ENCODE peak calls at places on chromosome 7, in nine cellular contexts. One of them, this sample, is unnamed. For H3K36me3, the result is how much of the 10 kb centered on the place peaks cover.

GRCh38 chr7:1579481-1580421 is 9.9 kb upstream of the PSMG3 start:
- DNase-seq in neuronal stem cell: peak
- DNase-seq in uterus: peak
- DNase-seq in CD8-positive, alpha-beta memory T cell: peak
- DNase-seq in naive thymus-derived CD4-positive, alpha-beta T cell: peak
- DNase-seq in H7: peak
- DNase-seq in IMR-90: peak
- DNase-seq in mucosa of descending colon: no peak
- DNase-seq in iPS DF 6.9: peak
- DNase-seq in this sample: peak

GRCh38 chr7:151849008-151849878 is 27.7 kb downstream of the PRKAG2 start:
- DNase-seq in neuronal stem cell: no peak
- DNase-seq in uterus: no peak
- DNase-seq in CD8-positive, alpha-beta memory T cell: no peak
- DNase-seq in naive thymus-derived CD4-positive, alpha-beta T cell: no peak
- DNase-seq in H7: no peak
- DNase-seq in IMR-90: no peak
- DNase-seq in mucosa of descending colon: peak
- DNase-seq in iPS DF 6.9: no peak
- DNase-seq in this sample: no peak

GRCh38 chr7:157357129-157358040 is 20.6 kb downstream of the DNAJB6 start:
- DNase-seq in neuronal stem cell: no peak
- DNase-seq in uterus: no peak
- DNase-seq in CD8-positive, alpha-beta memory T cell: no peak
- DNase-seq in naive thymus-derived CD4-positive, alpha-beta T cell: no peak
- DNase-seq in H7: no peak
- DNase-seq in IMR-90: no peak
- DNase-seq in mucosa of descending colon: no peak
- DNase-seq in iPS DF 6.9: no peak
- DNase-seq in this sample: no peak

GRCh38 chr7:19024261-19024660 is 93.2 kb downstream of the TWIST1 start:
- DNase-seq in neuronal stem cell: no peak
- DNase-seq in uterus: no peak
- DNase-seq in CD8-positive, alpha-beta memory T cell: no peak
- DNase-seq in naive thymus-derived CD4-positive, alpha-beta T cell: no peak
- DNase-seq in H7: no peak
- DNase-seq in IMR-90: peak
- DNase-seq in mucosa of descending colon: no peak
- DNase-seq in iPS DF 6.9: no peak
- DNase-seq in this sample: no peak

GRCh38 chr7:97200043-97200442 is 82.5 kb downstream of the SDHAF3 start:
- DNase-seq in neuronal stem cell: no peak
- DNase-seq in uterus: no peak
- DNase-seq in CD8-positive, alpha-beta memory T cell: no peak
- DNase-seq in naive thymus-derived CD4-positive, alpha-beta T cell: no peak
- DNase-seq in H7: no peak
- DNase-seq in IMR-90: no peak
- DNase-seq in mucosa of descending colon: no peak
- DNase-seq in iPS DF 6.9: no peak
- DNase-seq in this sample: no peak

GRCh38 chr7:46549347-46549746 is 628.3 kb upstream of the IGFBP3 start:
- DNase-seq in neuronal stem cell: no peak
- DNase-seq in uterus: no peak
- DNase-seq in CD8-positive, alpha-beta memory T cell: no peak
- DNase-seq in naive thymus-derived CD4-positive, alpha-beta T cell: no peak
- DNase-seq in H7: no peak
- DNase-seq in IMR-90: no peak
- DNase-seq in mucosa of descending colon: no peak
- DNase-seq in iPS DF 6.9: no peak
- DNase-seq in this sample: no peak

GRCh38 chr7:148664319-148664718 is 34.4 kb upstream of the CUL1 start:
- DNase-seq in neuronal stem cell: no peak
- DNase-seq in uterus: no peak
- DNase-seq in CD8-positive, alpha-beta memory T cell: no peak
- DNase-seq in naive thymus-derived CD4-positive, alpha-beta T cell: no peak
- DNase-seq in H7: no peak
- DNase-seq in IMR-90: peak
- DNase-seq in mucosa of descending colon: no peak
- DNase-seq in iPS DF 6.9: no peak
- DNase-seq in this sample: no peak

GRCh38 chr7:28093617-28094232 is 86.9 kb downstream of the JAZF1 start:
- DNase-seq in neuronal stem cell: peak
- DNase-seq in uterus: peak
- DNase-seq in CD8-positive, alpha-beta memory T cell: no peak
- DNase-seq in naive thymus-derived CD4-positive, alpha-beta T cell: no peak
- DNase-seq in H7: peak
- DNase-seq in IMR-90: peak
- DNase-seq in mucosa of descending colon: peak
- DNase-seq in iPS DF 6.9: peak
- DNase-seq in this sample: peak

GRCh38 chr7:157769016-157769869 is 432.4 kb downstream of the DNAJB6 start:
- DNase-seq in neuronal stem cell: peak
- DNase-seq in uterus: no peak
- DNase-seq in CD8-positive, alpha-beta memory T cell: peak
- DNase-seq in naive thymus-derived CD4-positive, alpha-beta T cell: no peak
- DNase-seq in H7: no peak
- DNase-seq in IMR-90: no peak
- DNase-seq in mucosa of descending colon: peak
- DNase-seq in iPS DF 6.9: no peak
- DNase-seq in this sample: no peak

GRCh38 chr7:115613836-115614235 is 416.7 kb downstream of the TFEC start:
- DNase-seq in neuronal stem cell: no peak
- DNase-seq in uterus: no peak
- DNase-seq in CD8-positive, alpha-beta memory T cell: no peak
- DNase-seq in naive thymus-derived CD4-positive, alpha-beta T cell: no peak
- DNase-seq in H7: no peak
- DNase-seq in IMR-90: peak
- DNase-seq in mucosa of descending colon: no peak
- DNase-seq in iPS DF 6.9: no peak
- DNase-seq in this sample: no peak

GRCh38 chr7:5423272-5423843 is at the start of gene TNRC18:
- DNase-seq in neuronal stem cell: no peak
- DNase-seq in uterus: peak
- DNase-seq in CD8-positive, alpha-beta memory T cell: no peak
- DNase-seq in naive thymus-derived CD4-positive, alpha-beta T cell: no peak
- DNase-seq in H7: peak
- DNase-seq in IMR-90: no peak
- DNase-seq in mucosa of descending colon: no peak
- DNase-seq in iPS DF 6.9: no peak
- DNase-seq in this sample: peak

GRCh38 chr7:82128546-82128945 is 315.0 kb downstream of the CACNA2D1 start:
- DNase-seq in neuronal stem cell: no peak
- DNase-seq in uterus: no peak
- DNase-seq in CD8-positive, alpha-beta memory T cell: no peak
- DNase-seq in naive thymus-derived CD4-positive, alpha-beta T cell: no peak
- DNase-seq in H7: no peak
- DNase-seq in IMR-90: no peak
- DNase-seq in mucosa of descending colon: no peak
- DNase-seq in iPS DF 6.9: no peak
- DNase-seq in this sample: no peak

GRCh38 chr7:41573017-41573416 is 129.9 kb downstream of the INHBA start:
- DNase-seq in neuronal stem cell: no peak
- DNase-seq in uterus: no peak
- DNase-seq in CD8-positive, alpha-beta memory T cell: no peak
- DNase-seq in naive thymus-derived CD4-positive, alpha-beta T cell: no peak
- DNase-seq in H7: no peak
- DNase-seq in IMR-90: peak
- DNase-seq in mucosa of descending colon: no peak
- DNase-seq in iPS DF 6.9: no peak
- DNase-seq in this sample: no peak

GRCh38 chr7:26657139-26657753 is 207.1 kb downstream of the SKAP2 start:
- DNase-seq in neuronal stem cell: no peak
- DNase-seq in uterus: no peak
- DNase-seq in CD8-positive, alpha-beta memory T cell: no peak
- DNase-seq in naive thymus-derived CD4-positive, alpha-beta T cell: no peak
- DNase-seq in H7: no peak
- DNase-seq in IMR-90: no peak
- DNase-seq in mucosa of descending colon: no peak
- DNase-seq in iPS DF 6.9: no peak
- DNase-seq in this sample: no peak

GRCh38 chr7:144824360-144824759 is 11.5 kb downstream of the TPK1 start:
- DNase-seq in neuronal stem cell: no peak
- DNase-seq in uterus: no peak
- DNase-seq in CD8-positive, alpha-beta memory T cell: no peak
- DNase-seq in naive thymus-derived CD4-positive, alpha-beta T cell: no peak
- DNase-seq in H7: no peak
- DNase-seq in IMR-90: peak
- DNase-seq in mucosa of descending colon: no peak
- DNase-seq in iPS DF 6.9: no peak
- DNase-seq in this sample: no peak

GRCh38 chr7:114554781-114555537 is 140.3 kb downstream of the FOXP2 start:
- DNase-seq in neuronal stem cell: no peak
- DNase-seq in uterus: no peak
- DNase-seq in CD8-positive, alpha-beta memory T cell: no peak
- DNase-seq in naive thymus-derived CD4-positive, alpha-beta T cell: no peak
- DNase-seq in H7: no peak
- DNase-seq in IMR-90: peak
- DNase-seq in mucosa of descending colon: no peak
- DNase-seq in iPS DF 6.9: no peak
- DNase-seq in this sample: no peak

GRCh38 chr7:92763636-92764423 is 72.5 kb downstream of the CDK6 start:
- DNase-seq in neuronal stem cell: no peak
- DNase-seq in uterus: no peak
- DNase-seq in CD8-positive, alpha-beta memory T cell: no peak
- DNase-seq in naive thymus-derived CD4-positive, alpha-beta T cell: no peak
- DNase-seq in H7: peak
- DNase-seq in IMR-90: peak
- DNase-seq in mucosa of descending colon: no peak
- DNase-seq in iPS DF 6.9: peak
- DNase-seq in this sample: no peak

GRCh38 chr7:134356421-134356936 is 39.7 kb upstream of the SLC35B4 start:
- DNase-seq in neuronal stem cell: no peak
- DNase-seq in uterus: no peak
- DNase-seq in CD8-positive, alpha-beta memory T cell: no peak
- DNase-seq in naive thymus-derived CD4-positive, alpha-beta T cell: no peak
- DNase-seq in H7: no peak
- DNase-seq in IMR-90: no peak
- DNase-seq in mucosa of descending colon: peak
- DNase-seq in iPS DF 6.9: no peak
- DNase-seq in this sample: no peak

GRCh38 chr7:134353411-134353810 is 36.7 kb upstream of the SLC35B4 start:
- DNase-seq in neuronal stem cell: no peak
- DNase-seq in uterus: no peak
- DNase-seq in CD8-positive, alpha-beta memory T cell: no peak
- DNase-seq in naive thymus-derived CD4-positive, alpha-beta T cell: no peak
- DNase-seq in H7: no peak
- DNase-seq in IMR-90: no peak
- DNase-seq in mucosa of descending colon: no peak
- DNase-seq in iPS DF 6.9: no peak
- DNase-seq in this sample: no peak

GRCh38 chr7:134355925-134356324 is 39.2 kb upstream of the SLC35B4 start:
- DNase-seq in neuronal stem cell: no peak
- DNase-seq in uterus: no peak
- DNase-seq in CD8-positive, alpha-beta memory T cell: no peak
- DNase-seq in naive thymus-derived CD4-positive, alpha-beta T cell: no peak
- DNase-seq in H7: no peak
- DNase-seq in IMR-90: no peak
- DNase-seq in mucosa of descending colon: no peak
- DNase-seq in iPS DF 6.9: no peak
- DNase-seq in this sample: no peak

GRCh38 chr7:134357486-134357885 is 40.8 kb upstream of the SLC35B4 start:
- DNase-seq in neuronal stem cell: no peak
- DNase-seq in uterus: no peak
- DNase-seq in CD8-positive, alpha-beta memory T cell: no peak
- DNase-seq in naive thymus-derived CD4-positive, alpha-beta T cell: no peak
- DNase-seq in H7: peak
- DNase-seq in IMR-90: no peak
- DNase-seq in mucosa of descending colon: no peak
- DNase-seq in iPS DF 6.9: no peak
- DNase-seq in this sample: no peak

GRCh38 chr7:134355004-134355525 is 38.3 kb upstream of the SLC35B4 start:
- DNase-seq in neuronal stem cell: no peak
- DNase-seq in uterus: no peak
- DNase-seq in CD8-positive, alpha-beta memory T cell: no peak
- DNase-seq in naive thymus-derived CD4-positive, alpha-beta T cell: no peak
- DNase-seq in H7: no peak
- DNase-seq in IMR-90: no peak
- DNase-seq in mucosa of descending colon: no peak
- DNase-seq in iPS DF 6.9: no peak
- DNase-seq in this sample: no peak
- H3K36me3 ChIP-seq in neuronal stem cell: under half
- H3K36me3 ChIP-seq in uterus: under half
- H3K36me3 ChIP-seq in CD8-positive, alpha-beta memory T cell: under half
- H3K36me3 ChIP-seq in naive thymus-derived CD4-positive, alpha-beta T cell: under half
- H3K36me3 ChIP-seq in H7: under half
- H3K36me3 ChIP-seq in IMR-90: under half
- H3K36me3 ChIP-seq in mucosa of descending colon: under half
- H3K36me3 ChIP-seq in iPS DF 6.9: under half
- H3K36me3 ChIP-seq in this sample: under half

GRCh38 chr7:135434047-135434446 is 75.9 kb downstream of the CNOT4 start:
- DNase-seq in neuronal stem cell: no peak
- DNase-seq in uterus: no peak
- DNase-seq in CD8-positive, alpha-beta memory T cell: no peak
- DNase-seq in naive thymus-derived CD4-positive, alpha-beta T cell: no peak
- DNase-seq in H7: no peak
- DNase-seq in IMR-90: no peak
- DNase-seq in mucosa of descending colon: no peak
- DNase-seq in iPS DF 6.9: no peak
- DNase-seq in this sample: no peak
- H3K36me3 ChIP-seq in neuronal stem cell: half or more
- H3K36me3 ChIP-seq in uterus: under half
- H3K36me3 ChIP-seq in CD8-positive, alpha-beta memory T cell: under half
- H3K36me3 ChIP-seq in naive thymus-derived CD4-positive, alpha-beta T cell: under half
- H3K36me3 ChIP-seq in H7: under half
- H3K36me3 ChIP-seq in IMR-90: under half
- H3K36me3 ChIP-seq in mucosa of descending colon: under half
- H3K36me3 ChIP-seq in iPS DF 6.9: under half
- H3K36me3 ChIP-seq in this sample: under half

GRCh38 chr7:22726849-22727792 is at the start of gene IL6:
- DNase-seq in neuronal stem cell: no peak
- DNase-seq in uterus: peak
- DNase-seq in CD8-positive, alpha-beta memory T cell: no peak
- DNase-seq in naive thymus-derived CD4-positive, alpha-beta T cell: no peak
- DNase-seq in H7: peak
- DNase-seq in IMR-90: peak
- DNase-seq in mucosa of descending colon: peak
- DNase-seq in iPS DF 6.9: no peak
- DNase-seq in this sample: peak
- H3K36me3 ChIP-seq in neuronal stem cell: under half
- H3K36me3 ChIP-seq in uterus: under half
- H3K36me3 ChIP-seq in CD8-positive, alpha-beta memory T cell: under half
- H3K36me3 ChIP-seq in naive thymus-derived CD4-positive, alpha-beta T cell: under half
- H3K36me3 ChIP-seq in H7: under half
- H3K36me3 ChIP-seq in IMR-90: under half
- H3K36me3 ChIP-seq in mucosa of descending colon: under half
- H3K36me3 ChIP-seq in iPS DF 6.9: under half
- H3K36me3 ChIP-seq in this sample: under half

DNA sequence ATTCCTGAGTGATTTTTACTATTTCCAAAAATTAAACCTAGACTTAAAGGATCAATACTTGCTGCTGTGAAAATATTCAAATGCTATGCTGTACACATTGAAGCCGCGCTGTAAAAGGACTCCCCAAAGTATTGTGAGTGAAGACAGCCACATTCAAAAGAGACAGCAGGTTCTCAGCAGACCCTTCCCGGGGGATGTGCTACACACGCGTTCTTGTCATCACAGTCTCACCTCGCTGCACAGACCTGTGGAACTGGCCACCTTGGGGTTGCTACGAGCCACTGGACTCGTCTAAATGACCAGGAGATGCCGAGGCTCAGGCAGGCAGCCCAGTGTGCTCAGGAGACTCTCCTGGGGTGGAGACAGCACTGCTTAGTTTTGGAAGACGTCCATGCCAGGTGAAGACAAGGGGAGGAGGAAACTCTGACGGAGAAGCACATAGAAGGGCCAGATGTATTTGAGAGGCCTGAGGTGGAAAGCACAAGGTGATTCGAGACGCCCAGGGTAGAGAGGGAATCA is 367.7 kb upstream of the SHH start:
- DNase-seq in neuronal stem cell: no peak
- DNase-seq in uterus: no peak
- DNase-seq in CD8-positive, alpha-beta memory T cell: no peak
- DNase-seq in naive thymus-derived CD4-positive, alpha-beta T cell: no peak
- DNase-seq in H7: no peak
- DNase-seq in IMR-90: no peak
- DNase-seq in mucosa of descending colon: no peak
- DNase-seq in iPS DF 6.9: no peak
- DNase-seq in this sample: no peak
- H3K36me3 ChIP-seq in neuronal stem cell: under half
- H3K36me3 ChIP-seq in uterus: under half
- H3K36me3 ChIP-seq in CD8-positive, alpha-beta memory T cell: under half
- H3K36me3 ChIP-seq in naive thymus-derived CD4-positive, alpha-beta T cell: under half
- H3K36me3 ChIP-seq in H7: under half
- H3K36me3 ChIP-seq in IMR-90: under half
- H3K36me3 ChIP-seq in mucosa of descending colon: under half
- H3K36me3 ChIP-seq in iPS DF 6.9: under half
- H3K36me3 ChIP-seq in this sample: under half